ENCODE peak calls at places on chromosomes 1 and 21, in six cellular contexts. O is H1, Y is kidney, I is cardiac muscle cell, R is esophagus squamous epithelium, P is GM23248. B is an unnamed sample. For H3K4me1, the result is how much of the 10 kb centered on the place peaks cover.

GRCh38 chr1:37634554-37635308 is at the start of gene RSPO1:
- DNase-seq in R (no peak), Y (peak), P (peak), O (no peak), I (peak), B (no peak)

GRCh38 chr1:11198257-11198656 is 9.1 kb downstream of the ANGPTL7 start:
- DNase-seq in P (no peak), I (no peak), O (no peak), R (no peak), Y (no peak), B (no peak)

GRCh38 chr1:156639601-156640101 is 2.3 kb upstream of the BCAN start:
- DNase-seq in R (no peak), Y (peak), I (no peak), O (no peak), P (no peak), B (no peak)

GRCh38 chr1:6241887-6242740 is 1.9 kb upstream of the HES3 start:
- DNase-seq in Y (peak), P (peak), O (no peak), I (no peak), R (no peak), B (no peak)

GRCh38 chr21:34582506-34583150 is 32.3 kb downstream of the RCAN1 start:
- DNase-seq in O (no peak), Y (no peak), P (peak), R (no peak), I (peak), B (no peak)

GRCh38 chr21:31203371-31204054 is 140.5 kb downstream of the TIAM1 start:
- DNase-seq in I (peak), P (peak), O (no peak), Y (no peak), R (no peak), B (no peak)

GRCh38 chr1:48469616-48470500 is 2.1 kb downstream of the SPATA6 start:
- DNase-seq in R (no peak), O (no peak), Y (peak), I (peak), P (peak), B (peak)

GRCh38 chr1:228031276-228031995 is 24.6 kb downstream of the WNT3A start:
- DNase-seq in I (no peak), O (no peak), P (no peak), R (no peak), Y (peak), B (peak)

GRCh38 chr1:39721664-39722063 is 17.0 kb upstream of the PPIE start:
- DNase-seq in R (no peak), Y (no peak), P (no peak), I (no peak), O (no peak), B (no peak)

GRCh38 chr1:121546830-121547680 is 362.3 kb downstream of the SRGAP2C start:
- DNase-seq in R (no peak), O (no peak), Y (no peak), P (peak), I (no peak), B (no peak)

GRCh38 chr1:198655464-198656121 is 16.8 kb downstream of the PTPRC start:
- DNase-seq in R (no peak), P (peak), I (no peak), Y (no peak), O (no peak), B (no peak)

GRCh38 chr1:158752155-158752712 is 2.3 kb upstream of the OR6K6 start:
- DNase-seq in Y (no peak), I (no peak), R (no peak), O (no peak), P (no peak), B (no peak)

GRCh38 chr1:234585333-234586055 is 24.5 kb downstream of the IRF2BP2 start:
- DNase-seq in Y (no peak), R (no peak), O (no peak), I (peak), P (peak), B (no peak)

GRCh38 chr1:170267317-170267716 is 121.6 kb downstream of the NTMT2 start:
- DNase-seq in Y (no peak), O (peak), P (peak), I (peak), R (no peak), B (no peak)

GRCh38 chr1:204451352-204452124 is 39.9 kb upstream of the PPP1R15B start:
- DNase-seq in O (no peak), I (no peak), R (no peak), Y (no peak), P (no peak), B (no peak)

GRCh38 chr1:58779837-58780585 is 3.8 kb downstream of the JUN start:
- DNase-seq in P (peak), R (no peak), O (no peak), Y (no peak), I (peak), B (no peak)
- H3K4me3 ChIP-seq in P (peak), R (peak), O (no peak), Y (peak), I (no peak), B (no peak)

GRCh38 chr1:243849089-243850012 is 692 bp downstream of the AKT3 start:
- DNase-seq in I (peak), Y (peak), O (no peak), R (no peak), P (peak), B (peak)
- H3K4me1 ChIP-seq in I (under half), Y (under half), O (under half), R (under half), P (under half), B (under half)

GRCh38 chr1:3530931-3531818 is 76.7 kb downstream of the ARHGEF16 start:
- DNase-seq in I (peak), O (peak), R (no peak), P (peak), Y (peak), B (peak)

GRCh38 chr1:3529099-3529729 is 74.7 kb downstream of the ARHGEF16 start:
- DNase-seq in Y (no peak), O (no peak), R (no peak), I (no peak), P (peak), B (peak)

GRCh38 chr1:3527774-3528173 is 73.3 kb downstream of the ARHGEF16 start:
- DNase-seq in Y (no peak), R (no peak), O (no peak), P (no peak), I (no peak), B (no peak)

GRCh38 chr1:3531928-3532327 is 77.5 kb downstream of the ARHGEF16 start:
- DNase-seq in Y (no peak), O (no peak), R (no peak), I (no peak), P (no peak), B (no peak)

DNA sequence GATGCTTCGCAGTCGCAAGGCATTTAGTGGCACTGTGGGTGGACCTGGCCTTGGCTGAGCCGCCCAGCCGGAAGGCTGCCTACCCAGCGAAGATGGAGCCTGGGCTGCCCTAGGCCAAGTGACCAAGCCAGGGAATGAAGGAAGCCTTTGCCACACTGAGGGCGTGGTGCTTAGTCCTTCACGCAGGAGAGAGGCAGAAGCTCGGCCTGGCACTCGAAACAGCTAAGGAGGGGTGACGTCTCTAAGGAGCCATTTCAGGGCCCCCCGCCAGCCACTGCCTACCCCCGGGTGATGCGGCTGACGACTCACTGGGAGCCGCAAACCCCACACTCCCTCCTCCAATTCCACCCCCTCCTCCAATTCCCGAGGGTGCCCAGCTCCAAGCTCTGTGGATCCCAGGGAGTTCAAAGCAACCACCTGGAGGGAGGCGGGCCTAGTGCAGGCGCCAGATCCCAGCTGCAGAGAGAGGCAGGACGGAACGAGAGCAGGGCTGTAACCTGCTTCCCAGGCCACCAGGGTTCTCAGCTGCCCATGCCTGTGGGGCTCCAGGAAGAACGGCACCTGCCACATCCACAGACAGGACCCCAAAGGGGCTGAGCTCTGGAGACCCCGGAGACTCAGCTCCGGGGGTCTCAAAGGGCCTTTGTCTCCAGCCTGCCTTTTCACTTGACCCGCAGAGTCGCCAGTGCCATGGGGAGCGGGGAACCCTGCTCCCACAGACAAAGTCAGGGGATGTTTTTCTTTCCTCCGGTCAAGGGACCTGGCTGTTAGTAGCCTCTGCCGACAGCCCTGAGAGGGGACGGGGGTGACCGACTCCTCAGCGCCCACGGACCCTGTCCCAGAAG is 75.8 kb downstream of the ARHGEF16 start:
- DNase-seq in P (peak), R (no peak), O (no peak), I (no peak), Y (no peak), B (no peak)
- H3K4me3 ChIP-seq in P (peak), R (peak), O (peak), I (peak), Y (peak), B (peak)

GRCh38 chr1:64484651-64485050 is 14.7 kb downstream of the CACHD1 start:
- DNase-seq in I (no peak), R (no peak), O (no peak), P (no peak), Y (no peak), B (no peak)
- H3K4me1 ChIP-seq in I (under half), R (under half), O (under half), P (under half), Y (under half), B (under half)

GRCh38 chr1:44808938-44809917 is 905 bp downstream of the BTBD19 start:
- DNase-seq in R (peak), Y (peak), I (peak), O (no peak), P (peak), B (peak)
- H3K4me3 ChIP-seq in R (peak), Y (peak), I (no peak), O (no peak), P (peak), B (no peak)

GRCh38 chr1:217260676-217261075 is 370.2 kb downstream of the GPATCH2 start:
- DNase-seq in I (no peak), R (no peak), Y (no peak), P (no peak), O (no peak), B (no peak)
- H3K4me1 ChIP-seq in I (under half), R (under half), Y (under half), P (under half), O (under half), B (under half)

DNA sequence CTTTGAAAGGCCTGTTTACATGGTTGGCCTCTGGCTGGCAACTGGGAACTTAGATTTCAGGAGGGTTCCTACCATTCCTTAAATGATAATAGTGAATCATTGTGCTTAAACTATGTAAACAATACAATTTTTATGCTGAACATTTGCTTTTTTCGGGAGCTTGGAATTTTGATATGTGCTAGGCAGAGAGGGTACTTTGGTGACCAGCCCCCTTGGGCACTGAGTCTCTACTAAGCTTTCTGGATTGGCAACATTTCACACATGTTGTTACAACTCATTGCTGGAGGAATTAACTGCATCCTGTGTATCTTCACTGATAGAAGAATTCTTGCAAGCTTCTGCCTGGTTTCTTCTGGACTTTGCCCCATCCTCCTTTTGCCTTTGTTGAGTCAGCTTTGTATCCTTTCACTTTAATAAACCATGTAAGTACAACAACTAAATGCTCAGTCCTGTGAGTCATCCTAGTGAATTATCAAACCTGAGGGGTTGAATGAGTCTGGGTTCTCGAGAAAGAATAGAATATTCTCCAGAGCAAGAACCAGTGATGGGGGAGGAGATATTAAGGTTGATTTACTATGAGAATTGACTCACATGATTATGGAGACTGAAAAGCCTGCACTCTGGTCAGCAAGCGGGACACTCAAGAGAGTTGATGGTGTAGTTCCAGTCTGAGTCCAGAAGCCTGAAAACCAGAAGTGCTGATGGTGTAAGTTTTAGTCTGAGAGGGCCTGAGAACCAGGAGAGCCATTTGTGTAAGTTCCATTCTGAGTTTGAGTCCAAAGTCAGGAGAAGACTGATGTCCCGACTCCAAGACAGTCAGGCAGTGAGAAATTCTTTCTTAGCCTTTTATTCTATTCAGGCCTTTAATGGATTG is 3.1 kb upstream of the SLC16A4 start:
- DNase-seq in Y (no peak), O (no peak), P (peak), I (peak), R (no peak), B (no peak)
- H3K4me3 ChIP-seq in Y (no peak), O (no peak), P (peak), I (no peak), R (no peak), B (no peak)

GRCh38 chr1:108592030-108592759 is 32.3 kb downstream of the EEIG2 start:
- DNase-seq in R (no peak), Y (no peak), O (no peak), I (peak), P (no peak), B (no peak)
- H3K4me1 ChIP-seq in R (under half), Y (under half), O (under half), I (under half), P (under half), B (under half)

GRCh38 chr1:112879834-112880233 is 76.2 kb downstream of the SLC16A1 start:
- DNase-seq in O (no peak), P (no peak), Y (no peak), R (no peak), I (no peak), B (no peak)

GRCh38 chr1:112881742-112882127 is 74.3 kb downstream of the SLC16A1 start:
- DNase-seq in I (no peak), R (no peak), O (no peak), P (peak), Y (no peak), B (no peak)

GRCh38 chr1:112876315-112876714 is 79.7 kb downstream of the SLC16A1 start:
- DNase-seq in I (no peak), R (no peak), Y (no peak), P (no peak), O (no peak), B (no peak)

GRCh38 chr1:112877741-112878140 is 78.3 kb downstream of the SLC16A1 start:
- DNase-seq in R (no peak), Y (no peak), P (peak), O (no peak), I (no peak), B (no peak)

DNA sequence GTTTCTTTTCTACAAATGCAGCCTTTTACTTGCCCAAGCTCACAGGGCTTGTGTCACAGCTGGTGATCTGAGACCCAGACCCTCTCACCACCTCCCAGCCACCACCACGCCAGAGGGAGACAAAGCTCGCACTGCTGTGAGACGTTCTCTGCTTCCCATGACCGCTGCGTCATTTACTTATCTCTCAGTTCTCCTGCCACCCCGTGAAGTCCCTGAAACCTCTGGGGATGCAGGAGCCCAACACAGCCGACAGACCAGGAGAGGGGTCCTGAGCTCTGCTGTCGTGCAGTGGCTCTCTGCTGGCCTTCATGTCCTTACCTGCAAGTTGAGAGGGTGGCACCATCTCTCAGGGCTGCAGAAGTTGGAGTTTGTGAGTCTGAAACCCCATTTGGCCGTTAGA is 77.7 kb downstream of the SLC16A1 start:
- DNase-seq in R (no peak), Y (no peak), O (no peak), I (no peak), P (no peak), B (no peak)
- H3K4me3 ChIP-seq in R (no peak), Y (no peak), O (no peak), I (no peak), P (no peak), B (no peak)

DNA sequence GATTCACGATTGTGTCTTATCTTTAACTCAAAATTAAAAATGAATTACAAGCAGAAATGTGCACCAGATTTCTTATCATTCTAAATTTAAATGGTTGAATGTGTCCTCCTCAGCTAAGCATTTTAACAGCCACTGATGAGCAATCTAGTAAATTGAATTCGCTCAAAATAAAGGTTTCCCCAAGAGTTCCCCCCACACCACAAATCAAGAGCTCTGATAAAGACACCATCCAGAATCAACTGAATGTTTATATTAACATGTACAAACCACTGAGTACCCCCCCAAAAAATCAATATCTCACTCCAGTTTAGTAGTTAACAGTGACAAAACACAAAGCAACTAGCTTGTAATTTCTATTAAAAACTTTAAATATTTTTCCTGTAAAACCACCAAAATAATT is 1.9 kb downstream of the GPBP1L1 start:
- DNase-seq in I (no peak), P (no peak), O (no peak), Y (no peak), R (no peak), B (no peak)
- H3K4me1 ChIP-seq in I (under half), P (under half), O (under half), Y (under half), R (under half), B (under half)

B was measured in pancreas.